ENCODE peak calls at places on chromosome 7, in seven cellular contexts. O is K562, I is HCT116, E is GM12878, H is HepG2, K is SK-N-SH, U is H1. Y is an unnamed sample.
A peak's percentile ranks its signal among the peaks of the same experiment; 100 is the strongest.

GRCh38 chr7:93751421-93751820 is 139.1 kb downstream of the TFPI2 start:
- DNase-seq in U (no peak), I (no peak), K (no peak), O (no peak), E (no peak), H (no peak), Y (no peak)

GRCh38 chr7:151426486-151426905 is 13.4 kb downstream of the CRYGN start:
- DNase-seq in O (no peak), U (no peak), E (no peak), K (no peak), H (no peak), I (peak; percentile 60), Y (no peak)

GRCh38 chr7:135811513-135811912 is 62.9 kb upstream of the FAM180A start:
- DNase-seq in E (no peak), O (no peak), H (no peak), I (no peak), K (no peak), U (no peak), Y (no peak)

GRCh38 chr7:151520419-151521229 is 929 bp upstream of the RHEB start:
- DNase-seq in U (no peak), H (no peak), O (no peak), K (peak; percentile 76), E (no peak), I (no peak), Y (peak; percentile 38)

GRCh38 chr7:1445341-1445740 is 13.9 kb downstream of the MICALL2 start:
- DNase-seq in I (no peak), O (no peak), K (no peak), U (no peak), H (no peak), E (no peak), Y (no peak)

GRCh38 chr7:44128721-44129582 is 5.6 kb upstream of the POLD2 start:
- DNase-seq in O (no peak), H (no peak), E (no peak), K (no peak), I (no peak), U (no peak), Y (no peak)

GRCh38 chr7:65731562-65732035 is 141.3 kb upstream of the VKORC1L1 start:
- DNase-seq in U (no peak), K (no peak), I (no peak), H (no peak), E (no peak), O (peak; percentile 69), Y (no peak)

GRCh38 chr7:78080811-78081210 is 282.2 kb downstream of the PHTF2 start:
- DNase-seq in H (no peak), U (no peak), E (no peak), I (no peak), O (no peak), K (no peak), Y (no peak)

GRCh38 chr7:105309235-105310156 is 79.2 kb downstream of the SRPK2 start:
- DNase-seq in O (peak; percentile 65), I (no peak), E (no peak), K (no peak), U (no peak), H (no peak), Y (peak; percentile 36)

GRCh38 chr7:105703207-105703930 is 122.1 kb upstream of the EFCAB10 start:
- DNase-seq in H (no peak), O (no peak), E (no peak), I (no peak), U (no peak), K (no peak), Y (no peak)

GRCh38 chr7:2010551-2011265 is 222.0 kb downstream of the MAD1L1 start:
- DNase-seq in U (no peak), H (no peak), K (peak; percentile 46), O (no peak), E (no peak), I (no peak), Y (no peak)

GRCh38 chr7:40810274-40810673 is 675.5 kb downstream of the SUGCT start:
- DNase-seq in U (no peak), H (no peak), K (no peak), E (no peak), I (no peak), O (no peak), Y (no peak)

GRCh38 chr7:97219237-97219636 is 101.7 kb downstream of the SDHAF3 start:
- DNase-seq in U (no peak), O (no peak), K (no peak), E (no peak), H (no peak), I (no peak), Y (no peak)

GRCh38 chr7:139573871-139574270 is 50.4 kb downstream of the CLEC2L start:
- DNase-seq in E (no peak), O (no peak), U (no peak), K (no peak), H (no peak), I (no peak), Y (no peak)

GRCh38 chr7:69246758-69247157 is 351.5 kb upstream of the AUTS2 start:
- DNase-seq in H (no peak), O (no peak), E (no peak), I (no peak), U (no peak), K (no peak), Y (no peak)

DNA sequence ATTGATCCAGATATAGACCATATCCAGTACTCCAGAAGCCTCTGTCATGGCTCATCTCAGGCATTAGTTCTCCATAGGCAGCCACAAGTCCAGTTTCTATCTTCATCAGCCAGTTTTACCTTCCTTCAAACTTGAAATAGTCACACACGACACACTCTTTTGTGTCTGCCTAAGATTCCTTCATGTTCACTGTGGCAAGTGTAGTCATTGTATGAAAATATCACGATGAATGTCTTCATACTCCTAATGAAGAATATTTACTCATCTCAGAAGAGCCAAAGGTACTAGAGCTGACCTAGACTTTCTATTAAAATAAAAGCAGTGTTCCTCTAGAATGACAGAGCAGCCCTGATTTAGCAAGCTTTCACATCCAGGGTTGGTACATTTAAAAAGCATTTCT is 230.7 kb downstream of the SNX13 start:
- DNase-seq in K (no peak), E (no peak), I (no peak), H (no peak), O (no peak), U (no peak), Y (no peak)
- TF ChIP-seq JUND in K (no peak), E (no peak), I (no peak), H (no peak), O (no peak), U (no peak), Y (no peak)

DNA sequence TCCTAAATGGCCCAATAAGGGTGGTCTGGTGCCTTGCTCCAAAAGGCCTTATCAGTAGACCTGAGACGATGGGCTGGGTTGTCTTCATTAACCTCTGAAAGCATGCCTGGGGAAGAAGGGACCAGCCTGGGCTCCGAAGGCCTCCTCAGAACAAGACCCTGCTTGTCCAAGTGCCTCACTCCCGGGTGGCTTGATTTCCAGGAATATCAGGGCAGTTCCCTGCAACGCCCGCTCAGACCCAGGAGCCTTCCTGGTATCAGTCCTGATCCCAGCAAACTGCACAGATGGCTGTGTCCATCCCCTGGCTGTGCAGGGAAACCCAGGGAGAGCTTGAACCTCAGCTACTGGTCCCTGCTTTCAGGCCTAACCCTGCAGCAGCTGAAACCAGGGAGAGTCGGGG is 49.9 kb upstream of the CUX1 start:
- DNase-seq in H (no peak), U (no peak), O (no peak), K (no peak), E (no peak), I (no peak), Y (no peak)
- TF ChIP-seq JUND in H (no peak), U (no peak), O (no peak), K (no peak), E (no peak), I (no peak), Y (no peak)

GRCh38 chr7:152760384-152761115 is 998 bp downstream of the ACTR3B start:
- DNase-seq in H (no peak), K (peak; percentile 31), E (no peak), O (peak; percentile 33), U (no peak), I (no peak), Y (no peak)

GRCh38 chr7:152756126-152756525 is 3.4 kb upstream of the ACTR3B start:
- DNase-seq in H (no peak), U (no peak), K (no peak), O (no peak), I (no peak), E (no peak), Y (no peak)

GRCh38 chr7:152761116-152761748 is 1.7 kb downstream of the ACTR3B start:
- DNase-seq in H (no peak), I (no peak), K (no peak), O (peak; percentile 13), U (no peak), E (no peak), Y (no peak)

GRCh38 chr7:152762056-152762455 is 2.5 kb downstream of the ACTR3B start:
- DNase-seq in H (no peak), I (no peak), O (no peak), E (no peak), K (no peak), U (no peak), Y (no peak)

DNA sequence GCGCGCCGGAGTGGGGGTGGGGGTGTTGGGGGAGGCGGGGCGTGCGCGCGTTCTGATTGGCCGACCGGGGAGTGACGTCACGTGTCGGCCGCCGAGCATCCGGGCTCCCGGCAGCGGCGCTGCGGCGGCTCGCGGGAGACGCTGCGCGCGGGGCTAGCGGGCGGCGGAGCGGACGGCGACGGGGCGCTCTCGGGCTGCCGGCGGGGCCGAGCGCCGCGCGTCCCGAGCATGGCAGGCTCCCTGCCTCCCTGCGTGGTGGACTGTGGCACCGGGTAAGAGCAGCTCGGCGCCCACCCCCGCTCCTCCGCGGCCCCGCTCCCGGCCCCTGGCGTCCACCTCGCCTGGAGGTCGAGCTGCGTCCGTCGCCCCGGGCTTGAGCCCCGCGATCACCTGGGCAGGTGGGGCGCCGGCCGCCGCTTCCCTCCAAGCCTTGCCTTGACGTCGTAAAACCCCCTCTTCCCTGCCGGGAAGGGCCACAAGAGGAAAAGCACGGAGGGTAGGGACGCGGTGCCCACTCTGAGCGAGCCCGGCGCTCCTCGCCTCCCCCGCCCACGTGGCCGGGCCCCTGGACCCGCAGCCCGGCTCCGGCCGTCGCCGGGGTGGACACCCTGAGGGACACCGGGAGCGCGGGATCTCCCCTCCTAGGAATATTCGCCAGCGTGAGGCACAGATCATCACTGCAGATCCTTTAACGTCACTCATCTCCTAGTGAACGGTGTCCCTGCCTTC is at the start of gene ACTR3B:
- DNase-seq in I (peak; percentile 66), K (peak; percentile 100), H (peak; percentile 54), E (no peak), O (peak; percentile 100), U (peak; percentile 62), Y (peak; percentile 66)
- TF ChIP-seq JUND in I (no peak), K (no peak), H (no peak), E (peak; percentile 17), O (peak; percentile 3), U (no peak), Y (no peak)

GRCh38 chr7:91876391-91877133 is 3.9 kb downstream of the MTERF1 start:
- DNase-seq in U (no peak), I (no peak), H (no peak), E (no peak), K (no peak), O (no peak), Y (peak; percentile 10)

GRCh38 chr7:91880413-91881241 is at the start of gene MTERF1:
- DNase-seq in K (peak; percentile 93), H (peak; percentile 86), U (peak; percentile 86), O (peak; percentile 90), E (peak; percentile 69), I (peak; percentile 85), Y (peak; percentile 90)

GRCh38 chr7:91883676-91884362 is 3.3 kb upstream of the MTERF1 start:
- DNase-seq in U (no peak), E (no peak), H (no peak), I (no peak), O (peak; percentile 18), K (no peak), Y (no peak)

GRCh38 chr7:91875851-91876250 is 4.7 kb downstream of the MTERF1 start:
- DNase-seq in O (no peak), I (no peak), U (no peak), K (no peak), E (no peak), H (no peak), Y (no peak)

GRCh38 chr7:91880016-91880412 is 488 bp downstream of the MTERF1 start:
- DNase-seq in E (no peak), I (no peak), H (peak; percentile 9), U (no peak), K (no peak), O (no peak), Y (no peak)
- TF ChIP-seq JUND in E (no peak), I (no peak), H (no peak), U (no peak), K (no peak), O (no peak), Y (no peak)

Y was measured in T47D.